ENCODE peak calls at places on chromosomes 4 and X, in six cellular contexts. One of them, this sample, is unnamed.

GRCh38 chrX:103941201-103941975 is 21.0 kb upstream of the TMSB15B start:
- DNase-seq in Caco-2: peak
- DNase-seq in NCI-H1092 treated with DMSO at 0.1 percent for 48 hours: peak
- DNase-seq in stomach: no peak
- DNase-seq in progenitor cell of endocrine pancreas: no peak
- DNase-seq in ELF-1: no peak
- DNase-seq in this sample: peak

GRCh38 chrX:49761481-49761880 is 65.7 kb upstream of the PAGE1 start:
- DNase-seq in Caco-2: peak
- DNase-seq in NCI-H1092 treated with DMSO at 0.1 percent for 48 hours: peak
- DNase-seq in stomach: no peak
- DNase-seq in progenitor cell of endocrine pancreas: no peak
- DNase-seq in ELF-1: no peak
- DNase-seq in this sample: no peak

GRCh38 chr4:110270492-110271197 is 72.2 kb upstream of the ELOVL6 start:
- DNase-seq in Caco-2: no peak
- DNase-seq in NCI-H1092 treated with DMSO at 0.1 percent for 48 hours: no peak
- DNase-seq in stomach: no peak
- DNase-seq in progenitor cell of endocrine pancreas: no peak
- DNase-seq in ELF-1: no peak
- DNase-seq in this sample: no peak

GRCh38 chrX:13507893-13508292 is 61.5 kb upstream of the EGFL6 start:
- DNase-seq in Caco-2: no peak
- DNase-seq in NCI-H1092 treated with DMSO at 0.1 percent for 48 hours: no peak
- DNase-seq in stomach: no peak
- DNase-seq in progenitor cell of endocrine pancreas: no peak
- DNase-seq in ELF-1: no peak
- DNase-seq in this sample: no peak

GRCh38 chr4:10204401-10205058 is 87.9 kb upstream of the WDR1 start:
- DNase-seq in Caco-2: no peak
- DNase-seq in NCI-H1092 treated with DMSO at 0.1 percent for 48 hours: no peak
- DNase-seq in stomach: no peak
- DNase-seq in progenitor cell of endocrine pancreas: no peak
- DNase-seq in ELF-1: no peak
- DNase-seq in this sample: no peak

GRCh38 chrX:8955521-8955920 is 78.4 kb downstream of the FAM9B start:
- DNase-seq in Caco-2: no peak
- DNase-seq in NCI-H1092 treated with DMSO at 0.1 percent for 48 hours: no peak
- DNase-seq in stomach: no peak
- DNase-seq in progenitor cell of endocrine pancreas: no peak
- DNase-seq in ELF-1: no peak
- DNase-seq in this sample: no peak

GRCh38 chr4:102392033-102392744 is 46.9 kb upstream of the SLC39A8 start:
- DNase-seq in Caco-2: no peak
- DNase-seq in NCI-H1092 treated with DMSO at 0.1 percent for 48 hours: no peak
- DNase-seq in stomach: no peak
- DNase-seq in progenitor cell of endocrine pancreas: no peak
- DNase-seq in ELF-1: no peak
- DNase-seq in this sample: no peak

GRCh38 chr4:20394471-20394870 is 142.8 kb downstream of the SLIT2 start:
- DNase-seq in Caco-2: no peak
- DNase-seq in NCI-H1092 treated with DMSO at 0.1 percent for 48 hours: peak
- DNase-seq in stomach: no peak
- DNase-seq in progenitor cell of endocrine pancreas: no peak
- DNase-seq in ELF-1: no peak
- DNase-seq in this sample: no peak

GRCh38 chrX:64427281-64427680 is 32.0 kb upstream of the MTMR8 start:
- DNase-seq in Caco-2: no peak
- DNase-seq in NCI-H1092 treated with DMSO at 0.1 percent for 48 hours: no peak
- DNase-seq in stomach: no peak
- DNase-seq in progenitor cell of endocrine pancreas: no peak
- DNase-seq in ELF-1: no peak
- DNase-seq in this sample: no peak

GRCh38 chrX:46327229-46328081 is 217.8 kb downstream of the ZNF674 start:
- DNase-seq in Caco-2: peak
- DNase-seq in NCI-H1092 treated with DMSO at 0.1 percent for 48 hours: no peak
- DNase-seq in stomach: peak
- DNase-seq in progenitor cell of endocrine pancreas: peak
- DNase-seq in ELF-1: peak
- DNase-seq in this sample: no peak

GRCh38 chr4:37602454-37603069 is 83.6 kb downstream of the RELL1 start:
- DNase-seq in Caco-2: no peak
- DNase-seq in NCI-H1092 treated with DMSO at 0.1 percent for 48 hours: no peak
- DNase-seq in stomach: no peak
- DNase-seq in progenitor cell of endocrine pancreas: no peak
- DNase-seq in ELF-1: no peak
- DNase-seq in this sample: no peak

GRCh38 chrX:135632353-135632752 is 81.1 kb upstream of the CT45A1 start:
- DNase-seq in Caco-2: no peak
- DNase-seq in NCI-H1092 treated with DMSO at 0.1 percent for 48 hours: no peak
- DNase-seq in stomach: no peak
- DNase-seq in progenitor cell of endocrine pancreas: no peak
- DNase-seq in ELF-1: no peak
- DNase-seq in this sample: no peak

GRCh38 chr4:3833326-3833989 is 67.3 kb downstream of the ADRA2C start:
- DNase-seq in Caco-2: no peak
- DNase-seq in NCI-H1092 treated with DMSO at 0.1 percent for 48 hours: no peak
- DNase-seq in stomach: no peak
- DNase-seq in progenitor cell of endocrine pancreas: no peak
- DNase-seq in ELF-1: no peak
- DNase-seq in this sample: no peak

GRCh38 chr4:106851686-106852085 is 184.4 kb downstream of the DKK2 start:
- DNase-seq in Caco-2: no peak
- DNase-seq in NCI-H1092 treated with DMSO at 0.1 percent for 48 hours: no peak
- DNase-seq in stomach: no peak
- DNase-seq in progenitor cell of endocrine pancreas: no peak
- DNase-seq in ELF-1: no peak
- DNase-seq in this sample: no peak